ENCODE peak calls at places on chromosomes 7 and 10, in four cellular contexts. One of them, this sample, is unnamed.

GRCh38 chr10:72953687-72954086 is 919 bp downstream of the PLA2G12B start:
- DNase-seq in SK-N-SH: peak
- DNase-seq in HepG2: peak
- DNase-seq in K562: no peak
- DNase-seq in this sample: no peak

GRCh38 chr7:38411404-38411803 is 138.0 kb upstream of the TARP start:
- DNase-seq in SK-N-SH: peak
- DNase-seq in K562: no peak
- DNase-seq in HepG2: peak
- DNase-seq in this sample: peak

GRCh38 chr10:101941871-101942270 is 98.3 kb upstream of the KCNIP2 start:
- DNase-seq in K562: no peak
- DNase-seq in SK-N-SH: no peak
- DNase-seq in HepG2: no peak
- DNase-seq in this sample: no peak

GRCh38 chr10:80132299-80133139 is at the start of gene PLAC9:
- DNase-seq in HepG2: no peak
- DNase-seq in K562: no peak
- DNase-seq in SK-N-SH: peak
- DNase-seq in this sample: no peak

GRCh38 chr10:124701435-124701834 is 42.7 kb downstream of the FAM53B start:
- DNase-seq in HepG2: no peak
- DNase-seq in SK-N-SH: no peak
- DNase-seq in K562: no peak
- DNase-seq in this sample: no peak

GRCh38 chr7:151687523-151688235 is 168.0 kb upstream of the RHEB start:
- DNase-seq in K562: peak
- DNase-seq in HepG2: peak
- DNase-seq in SK-N-SH: peak
- DNase-seq in this sample: peak

GRCh38 chr10:73495226-73495883 is 469 bp downstream of the PPP3CB start:
- DNase-seq in SK-N-SH: peak
- DNase-seq in HepG2: peak
- DNase-seq in K562: peak
- DNase-seq in this sample: peak

GRCh38 chr10:25766687-25767221 is 167.3 kb upstream of the MYO3A start:
- DNase-seq in K562: peak
- DNase-seq in HepG2: no peak
- DNase-seq in SK-N-SH: peak
- DNase-seq in this sample: no peak

GRCh38 chr10:93608421-93608820 is 3.9 kb upstream of the PDE6C start:
- DNase-seq in HepG2: no peak
- DNase-seq in K562: no peak
- DNase-seq in SK-N-SH: no peak
- DNase-seq in this sample: no peak
- TF ChIP-seq ELF1 in HepG2: no peak
- TF ChIP-seq ELF1 in K562: no peak
- TF ChIP-seq ELF1 in SK-N-SH: no peak
- TF ChIP-seq ELF1 in this sample: no peak

GRCh38 chr7:93890464-93891068 is at the start of gene TFPI2:
- DNase-seq in K562: no peak
- DNase-seq in HepG2: peak
- DNase-seq in SK-N-SH: peak
- DNase-seq in this sample: no peak

GRCh38 chr7:93889261-93889660 is 1.3 kb downstream of the TFPI2 start:
- DNase-seq in K562: no peak
- DNase-seq in HepG2: no peak
- DNase-seq in SK-N-SH: no peak
- DNase-seq in this sample: no peak

GRCh38 chr7:93894966-93895650 is 4.6 kb upstream of the TFPI2 start:
- DNase-seq in HepG2: no peak
- DNase-seq in K562: no peak
- DNase-seq in SK-N-SH: no peak
- DNase-seq in this sample: no peak

GRCh38 chr7:93894426-93894825 is 3.9 kb upstream of the TFPI2 start:
- DNase-seq in SK-N-SH: no peak
- DNase-seq in HepG2: no peak
- DNase-seq in K562: no peak
- DNase-seq in this sample: no peak

DNA sequence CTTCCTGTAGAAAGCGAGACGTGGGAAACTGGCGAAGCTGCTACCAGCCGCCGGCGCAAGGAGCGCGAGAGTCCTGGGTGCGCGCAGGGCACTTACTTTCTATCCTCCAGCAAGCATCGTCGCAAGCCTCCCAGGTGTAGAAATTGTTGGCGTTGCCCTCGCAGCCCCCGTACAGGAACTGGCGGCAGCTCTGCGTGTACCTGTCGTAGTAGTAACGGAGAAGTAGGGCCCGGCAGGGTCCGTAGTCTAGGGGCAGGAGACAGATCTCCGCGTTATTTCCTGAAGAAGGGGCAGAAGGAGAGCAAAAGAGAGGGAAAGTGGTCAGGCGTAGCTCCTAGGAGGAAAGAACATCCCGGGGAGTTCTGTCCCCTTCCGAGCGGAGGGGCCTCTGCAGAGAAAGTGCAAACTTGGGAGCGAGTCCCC is 501 bp downstream of the TFPI2 start:
- DNase-seq in K562: no peak
- DNase-seq in SK-N-SH: peak
- DNase-seq in HepG2: no peak
- DNase-seq in this sample: no peak
- TF ChIP-seq ELF1 in K562: no peak
- TF ChIP-seq ELF1 in SK-N-SH: no peak
- TF ChIP-seq ELF1 in HepG2: no peak
- TF ChIP-seq ELF1 in this sample: no peak

DNA sequence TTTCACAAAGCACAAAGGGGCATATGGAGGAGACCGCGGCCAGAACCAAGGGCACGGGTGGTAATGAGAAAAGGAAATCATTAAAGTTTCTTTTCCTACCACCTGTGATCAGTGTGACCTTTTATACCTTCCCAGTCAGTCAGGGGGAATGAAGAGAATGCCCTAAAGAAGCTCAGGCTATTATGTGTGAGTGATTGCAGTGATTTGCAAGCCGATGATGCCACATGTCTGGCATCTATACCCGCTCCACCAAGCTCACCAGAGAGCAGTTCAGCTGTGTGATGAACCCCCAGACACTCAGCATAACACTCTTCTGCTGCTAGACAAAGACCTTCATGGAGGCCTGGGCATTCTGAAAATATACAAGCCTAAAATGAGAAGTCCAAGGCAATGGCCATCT is 106.3 kb upstream of the AGK start:
- DNase-seq in HepG2: no peak
- DNase-seq in SK-N-SH: no peak
- DNase-seq in K562: no peak
- DNase-seq in this sample: no peak
- TF ChIP-seq ELF1 in HepG2: no peak
- TF ChIP-seq ELF1 in SK-N-SH: no peak
- TF ChIP-seq ELF1 in K562: no peak
- TF ChIP-seq ELF1 in this sample: no peak

DNA sequence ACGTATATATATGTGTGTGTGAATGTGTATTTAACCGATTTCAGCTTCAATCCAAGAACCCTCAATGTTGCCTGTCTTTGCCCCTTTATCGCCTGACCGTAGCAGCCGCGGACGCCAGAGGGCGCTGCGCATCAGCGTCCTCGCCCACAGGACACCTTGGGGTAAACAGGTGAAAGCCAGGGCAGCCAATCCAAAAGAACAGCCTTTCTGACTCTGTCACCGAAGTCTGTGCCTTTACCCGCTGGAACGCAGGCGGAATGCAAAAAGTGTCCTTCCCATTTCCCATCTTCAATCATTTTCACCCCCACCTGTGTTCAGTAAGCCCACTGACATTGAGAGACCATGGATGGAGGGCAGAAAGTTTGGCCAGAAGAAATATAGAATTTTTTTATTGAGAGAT is 3.6 kb downstream of the NXPH1 start:
- DNase-seq in K562: peak
- DNase-seq in SK-N-SH: no peak
- DNase-seq in HepG2: peak
- DNase-seq in this sample: peak
- TF ChIP-seq ELF1 in K562: no peak
- TF ChIP-seq ELF1 in SK-N-SH: no peak
- TF ChIP-seq ELF1 in HepG2: no peak
- TF ChIP-seq ELF1 in this sample: no peak

DNA sequence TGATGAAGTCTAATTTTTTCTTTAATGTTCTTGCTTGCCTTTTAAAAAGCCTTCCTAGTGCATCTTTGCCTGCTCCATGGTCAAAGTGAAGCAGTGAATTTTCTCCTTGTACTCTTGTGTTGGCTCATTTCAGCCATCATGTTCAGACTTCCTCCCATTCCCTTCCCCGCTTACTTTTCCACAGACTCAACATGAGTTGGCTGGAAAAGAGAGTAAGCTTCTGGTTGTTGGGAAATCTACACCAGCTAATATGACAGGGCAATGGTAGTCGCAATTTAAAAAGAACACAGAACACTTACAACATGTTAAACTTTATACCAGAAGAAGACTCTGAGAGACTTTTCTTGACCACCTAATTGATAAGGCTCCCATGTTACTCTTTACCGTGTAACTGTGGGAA is 24.3 kb upstream of the PDK4 start:
- DNase-seq in K562: no peak
- DNase-seq in SK-N-SH: no peak
- DNase-seq in HepG2: no peak
- DNase-seq in this sample: no peak
- TF ChIP-seq ELF1 in K562: no peak
- TF ChIP-seq ELF1 in SK-N-SH: no peak
- TF ChIP-seq ELF1 in HepG2: no peak
- TF ChIP-seq ELF1 in this sample: no peak

GRCh38 chr10:121754667-121755066 is 156.4 kb upstream of the FGFR2 start:
- DNase-seq in K562: no peak
- DNase-seq in SK-N-SH: no peak
- DNase-seq in HepG2: no peak
- DNase-seq in this sample: no peak
- TF ChIP-seq ELF1 in K562: no peak
- TF ChIP-seq ELF1 in SK-N-SH: no peak
- TF ChIP-seq ELF1 in HepG2: no peak
- TF ChIP-seq ELF1 in this sample: no peak

DNA sequence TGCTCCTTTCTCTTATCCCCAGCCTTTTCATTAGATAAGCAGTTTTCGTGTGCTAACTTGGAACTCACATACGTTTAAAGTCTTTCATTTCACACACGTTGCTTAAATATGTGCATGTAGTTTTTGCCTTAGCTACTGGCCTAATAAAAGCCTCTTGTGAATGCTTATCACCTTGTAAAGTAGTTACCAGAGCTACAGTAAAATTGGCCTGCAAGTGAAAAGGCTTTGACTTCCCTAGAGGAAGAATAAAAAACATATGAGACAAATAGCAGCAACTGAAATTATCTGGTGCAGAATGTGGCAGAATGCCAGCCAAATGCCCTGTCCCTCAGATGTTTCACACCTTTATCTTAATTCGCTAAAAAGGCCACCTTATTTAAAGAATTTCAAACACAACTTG is 28.0 kb upstream of the RPA3 start:
- DNase-seq in HepG2: no peak
- DNase-seq in SK-N-SH: peak
- DNase-seq in K562: no peak
- DNase-seq in this sample: no peak
- TF ChIP-seq ELF1 in HepG2: no peak
- TF ChIP-seq ELF1 in SK-N-SH: no peak
- TF ChIP-seq ELF1 in K562: no peak
- TF ChIP-seq ELF1 in this sample: no peak

DNA sequence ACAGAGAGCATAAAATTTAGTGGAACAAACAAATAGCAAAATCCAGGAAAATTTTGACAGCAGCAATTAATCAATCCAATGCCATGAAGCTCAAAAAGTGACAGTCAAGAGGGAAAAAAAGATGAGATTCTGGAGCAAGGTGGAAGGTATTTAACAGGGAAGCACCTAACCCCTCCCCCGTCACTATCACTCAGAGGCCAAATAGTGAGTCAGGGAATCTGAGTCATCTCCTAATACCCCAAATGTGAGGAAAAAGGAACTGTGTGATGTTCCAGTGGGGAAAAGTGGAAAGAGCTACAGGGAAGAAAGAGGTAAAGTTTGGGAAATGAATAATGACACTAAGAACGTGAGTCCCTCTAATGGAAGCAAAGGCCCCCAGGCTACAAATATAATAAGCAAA is 113.2 kb upstream of the PHF14 start:
- DNase-seq in K562: no peak
- DNase-seq in HepG2: no peak
- DNase-seq in SK-N-SH: no peak
- DNase-seq in this sample: no peak
- TF ChIP-seq ELF1 in K562: no peak
- TF ChIP-seq ELF1 in HepG2: no peak
- TF ChIP-seq ELF1 in SK-N-SH: no peak
- TF ChIP-seq ELF1 in this sample: no peak

GRCh38 chr10:6018422-6018821 is 41.1 kb upstream of the IL15RA start:
- DNase-seq in SK-N-SH: no peak
- DNase-seq in K562: no peak
- DNase-seq in HepG2: no peak
- DNase-seq in this sample: no peak
- TF ChIP-seq ELF1 in SK-N-SH: no peak
- TF ChIP-seq ELF1 in K562: no peak
- TF ChIP-seq ELF1 in HepG2: no peak
- TF ChIP-seq ELF1 in this sample: no peak

GRCh38 chr10:34031410-34031809 is 696.9 kb upstream of the NRP1 start:
- DNase-seq in SK-N-SH: no peak
- DNase-seq in K562: no peak
- DNase-seq in HepG2: no peak
- DNase-seq in this sample: no peak
- TF ChIP-seq ELF1 in SK-N-SH: no peak
- TF ChIP-seq ELF1 in K562: no peak
- TF ChIP-seq ELF1 in HepG2: no peak
- TF ChIP-seq ELF1 in this sample: no peak

This sample was measured in HCT116.